ENCODE peak calls at places on chromosomes 5 and 9, in seven cellular contexts. One of them, this sample, is unnamed.

GRCh38 chr5:88761269-88761880 is 121.6 kb downstream of the MEF2C start:
- DNase-seq in AG08396: no peak
- DNase-seq in kidney tubule cell: peak; percentile 7
- DNase-seq in GM23248: peak; percentile 49
- DNase-seq in fibroblast of mammary gland: peak; percentile 57
- DNase-seq in MG63: no peak
- DNase-seq in ACHN: no peak
- DNase-seq in this sample: no peak

GRCh38 chr5:120538644-120539043 is 74.5 kb downstream of the PRR16 start:
- DNase-seq in kidney tubule cell: peak; percentile 13
- DNase-seq in AG08396: no peak
- DNase-seq in fibroblast of mammary gland: peak; percentile 84
- DNase-seq in GM23248: peak; percentile 83
- DNase-seq in ACHN: peak; percentile 12
- DNase-seq in MG63: peak; percentile 46
- DNase-seq in this sample: no peak

GRCh38 chr9:15142903-15143534 is 164.0 kb downstream of the TTC39B start:
- DNase-seq in ACHN: peak; percentile 35
- DNase-seq in kidney tubule cell: peak; percentile 65
- DNase-seq in AG08396: peak; percentile 59
- DNase-seq in fibroblast of mammary gland: peak; percentile 74
- DNase-seq in MG63: peak; percentile 46
- DNase-seq in GM23248: peak; percentile 77
- DNase-seq in this sample: peak; percentile 76

GRCh38 chr9:94853887-94854286 is 127.4 kb downstream of the AOPEP start:
- DNase-seq in GM23248: no peak
- DNase-seq in AG08396: no peak
- DNase-seq in kidney tubule cell: peak; percentile 93
- DNase-seq in fibroblast of mammary gland: no peak
- DNase-seq in MG63: no peak
- DNase-seq in ACHN: peak; percentile 63
- DNase-seq in this sample: no peak

GRCh38 chr5:31551878-31552277 is 19.8 kb downstream of the C5orf22 start:
- DNase-seq in MG63: no peak
- DNase-seq in AG08396: no peak
- DNase-seq in kidney tubule cell: no peak
- DNase-seq in GM23248: no peak
- DNase-seq in ACHN: no peak
- DNase-seq in fibroblast of mammary gland: no peak
- DNase-seq in this sample: no peak

GRCh38 chr9:127779136-127779981 is 893 bp upstream of the SH2D3C start:
- DNase-seq in kidney tubule cell: no peak
- DNase-seq in fibroblast of mammary gland: peak; percentile 38
- DNase-seq in MG63: no peak
- DNase-seq in ACHN: no peak
- DNase-seq in GM23248: peak; percentile 35
- DNase-seq in AG08396: no peak
- DNase-seq in this sample: no peak

GRCh38 chr5:127031863-127032232 is 1.5 kb upstream of the MARCHF3 start:
- DNase-seq in ACHN: no peak
- DNase-seq in MG63: no peak
- DNase-seq in kidney tubule cell: no peak
- DNase-seq in AG08396: no peak
- DNase-seq in GM23248: peak; percentile 33
- DNase-seq in fibroblast of mammary gland: peak; percentile 38
- DNase-seq in this sample: no peak

GRCh38 chr9:78786794-78787193 is 489.9 kb downstream of the PSAT1 start:
- DNase-seq in fibroblast of mammary gland: no peak
- DNase-seq in AG08396: peak; percentile 43
- DNase-seq in ACHN: no peak
- DNase-seq in kidney tubule cell: peak; percentile 67
- DNase-seq in GM23248: peak; percentile 87
- DNase-seq in MG63: peak; percentile 52
- DNase-seq in this sample: no peak

GRCh38 chr5:113447651-113448050 is 12.9 kb upstream of the TSSK1B start:
- DNase-seq in MG63: peak; percentile 13
- DNase-seq in AG08396: no peak
- DNase-seq in GM23248: peak; percentile 29
- DNase-seq in ACHN: peak; percentile 2
- DNase-seq in fibroblast of mammary gland: peak; percentile 6
- DNase-seq in kidney tubule cell: no peak
- DNase-seq in this sample: no peak

GRCh38 chr5:113788141-113788540 is 274.6 kb downstream of the YTHDC2 start:
- DNase-seq in AG08396: no peak
- DNase-seq in fibroblast of mammary gland: no peak
- DNase-seq in GM23248: no peak
- DNase-seq in kidney tubule cell: no peak
- DNase-seq in MG63: no peak
- DNase-seq in ACHN: no peak
- DNase-seq in this sample: no peak

GRCh38 chr5:11384441-11385250 is 519.6 kb downstream of the CTNND2 start:
- DNase-seq in ACHN: no peak
- DNase-seq in MG63: no peak
- DNase-seq in AG08396: no peak
- DNase-seq in GM23248: peak; percentile 1
- DNase-seq in fibroblast of mammary gland: no peak
- DNase-seq in kidney tubule cell: peak; percentile 31
- DNase-seq in this sample: peak; percentile 82

GRCh38 chr5:136133416-136134383 is 1.1 kb downstream of the SMAD5 start:
- DNase-seq in fibroblast of mammary gland: peak; percentile 62
- DNase-seq in MG63: peak; percentile 59
- DNase-seq in ACHN: peak; percentile 36
- DNase-seq in GM23248: peak; percentile 85
- DNase-seq in AG08396: peak; percentile 59
- DNase-seq in kidney tubule cell: peak; percentile 47
- DNase-seq in this sample: peak; percentile 20

GRCh38 chr9:23555849-23556248 is 270.2 kb downstream of the ELAVL2 start:
- DNase-seq in kidney tubule cell: peak; percentile 19
- DNase-seq in AG08396: no peak
- DNase-seq in fibroblast of mammary gland: no peak
- DNase-seq in MG63: no peak
- DNase-seq in ACHN: no peak
- DNase-seq in GM23248: no peak
- DNase-seq in this sample: no peak

GRCh38 chr5:65758546-65759144 is 36.6 kb downstream of the NLN start:
- DNase-seq in fibroblast of mammary gland: no peak
- DNase-seq in MG63: no peak
- DNase-seq in ACHN: no peak
- DNase-seq in AG08396: no peak
- DNase-seq in kidney tubule cell: peak; percentile 45
- DNase-seq in GM23248: no peak
- DNase-seq in this sample: no peak

GRCh38 chr9:8855046-8855445 is 1055.5 kb upstream of the DMAC1 start:
- DNase-seq in GM23248: no peak
- DNase-seq in AG08396: no peak
- DNase-seq in fibroblast of mammary gland: peak; percentile 59
- DNase-seq in ACHN: peak; percentile 56
- DNase-seq in kidney tubule cell: peak; percentile 55
- DNase-seq in MG63: no peak
- DNase-seq in this sample: peak; percentile 45

GRCh38 chr9:136978073-136978864 is 965 bp downstream of the PTGDS start:
- DNase-seq in GM23248: peak; percentile 77
- DNase-seq in MG63: peak; percentile 48
- DNase-seq in kidney tubule cell: peak; percentile 22
- DNase-seq in AG08396: peak; percentile 98
- DNase-seq in fibroblast of mammary gland: peak; percentile 43
- DNase-seq in ACHN: peak; percentile 31
- DNase-seq in this sample: no peak

This sample was measured in NCI-H526.